ENCODE peak calls at places on chromosomes 11 and 22, in six cellular contexts. Z, D, J, C, S and F are unnamed samples.

GRCh38 chr22:34761111-34761510 is 304.8 kb upstream of the ISX start:
- DNase-seq in Z (no peak), D (no peak), J (no peak), C (no peak), S (no peak), F (no peak)

GRCh38 chr11:47864910-47865309 is 16.8 kb upstream of the NUP160 start:
- DNase-seq in Z (no peak), D (peak), J (no peak), C (no peak), S (no peak), F (peak)

GRCh38 chr22:49100316-49100715 is 727.4 kb downstream of the BRD1 start:
- DNase-seq in Z (no peak), D (no peak), J (no peak), C (no peak), S (no peak), F (no peak)

GRCh38 chr11:56932572-56933235 is 56.0 kb upstream of the OR5AK2 start:
- DNase-seq in Z (no peak), D (peak), J (no peak), C (no peak), S (no peak), F (peak)

GRCh38 chr22:39290724-39291161 is 28.7 kb downstream of the RPL3 start:
- DNase-seq in Z (peak), D (peak), J (peak), C (peak), S (no peak), F (peak)

GRCh38 chr22:22818861-22819855 is 68.5 kb upstream of the IGLL5 start:
- DNase-seq in Z (no peak), D (no peak), J (no peak), C (no peak), S (peak), F (no peak)

GRCh38 chr11:81725691-81726090 is 1008.0 kb downstream of the FAM181B start:
- DNase-seq in Z (no peak), D (peak), J (no peak), C (no peak), S (no peak), F (no peak)

GRCh38 chr11:47667135-47667534 is 24.8 kb upstream of the MTCH2 start:
- DNase-seq in Z (peak), D (no peak), J (no peak), C (no peak), S (no peak), F (no peak)

GRCh38 chr22:39631381-39631780 is 60.8 kb downstream of the CACNA1I start:
- DNase-seq in Z (no peak), D (no peak), J (no peak), C (no peak), S (no peak), F (no peak)

GRCh38 chr11:102347526-102348331 is 715 bp downstream of the BIRC2 start:
- DNase-seq in Z (no peak), D (peak), J (no peak), C (peak), S (no peak), F (peak)

GRCh38 chr11:19447150-19447566 is 206.4 kb upstream of the E2F8 start:
- DNase-seq in Z (no peak), D (no peak), J (no peak), C (no peak), S (no peak), F (peak)

GRCh38 chr11:65013130-65013691 is 749 bp upstream of the ARL2 start:
- DNase-seq in Z (no peak), D (peak), J (peak), C (peak), S (no peak), F (peak)

GRCh38 chr22:32322986-32323385 is 34.7 kb upstream of the RFPL3 start:
- DNase-seq in Z (no peak), D (no peak), J (no peak), C (no peak), S (no peak), F (no peak)

GRCh38 chr11:74253361-74253760 is 58.1 kb downstream of the P4HA3 start:
- DNase-seq in Z (no peak), D (no peak), J (no peak), C (no peak), S (no peak), F (no peak)

GRCh38 chr11:71563401-71563800 is 2.0 kb upstream of the KRTAP5-10 start:
- DNase-seq in Z (no peak), D (peak), J (no peak), C (peak), S (no peak), F (peak)

GRCh38 chr11:2530131-2530854 is 85.5 kb downstream of the KCNQ1 start:
- DNase-seq in Z (peak), D (no peak), J (no peak), C (no peak), S (no peak), F (no peak)

GRCh38 chr22:35648066-35649025 is at the start of gene APOL6:
- DNase-seq in Z (peak), D (peak), J (no peak), C (peak), S (peak), F (peak)

GRCh38 chr11:112822478-112823274 is 138.5 kb upstream of the NCAM1 start:
- DNase-seq in Z (no peak), D (no peak), J (no peak), C (no peak), S (no peak), F (no peak)

GRCh38 chr22:23772315-23773246 is at the start of gene MMP11:
- DNase-seq in Z (peak), D (no peak), J (no peak), C (peak), S (peak), F (peak)

GRCh38 chr11:100821198-100821597 is 134.1 kb downstream of the ARHGAP42 start:
- DNase-seq in Z (no peak), D (peak), J (no peak), C (no peak), S (no peak), F (no peak)

GRCh38 chr11:45859661-45860140 is 12.4 kb downstream of the CRY2 start:
- DNase-seq in Z (peak), D (peak), J (peak), C (peak), S (no peak), F (peak)

GRCh38 chr22:21917206-21917958 is 35.3 kb downstream of the PPM1F start:
- DNase-seq in Z (peak), D (no peak), J (no peak), C (peak), S (no peak), F (no peak)

GRCh38 chr11:118212781-118213565 is 11.8 kb downstream of the JAML start:
- DNase-seq in Z (no peak), D (no peak), J (no peak), C (no peak), S (no peak), F (no peak)

GRCh38 chr11:75429902-75430691 is 2.9 kb downstream of the KLHL35 start:
- DNase-seq in Z (peak), D (peak), J (peak), C (peak), S (peak), F (peak)

GRCh38 chr22:31344369-31345330 is 1.5 kb downstream of the PATZ1 start:
- DNase-seq in Z (peak), D (peak), J (peak), C (peak), S (peak), F (peak)

GRCh38 chr11:68870470-68870869 is 28.8 kb upstream of the CPT1A start:
- DNase-seq in Z (no peak), D (peak), J (no peak), C (no peak), S (no peak), F (peak)
- H3K4me3 ChIP-seq in Z (peak), D (peak), J (peak), C (no peak), S (no peak), F (peak)

GRCh38 chr11:35114901-35115687 is 23.9 kb upstream of the CD44 start:
- DNase-seq in Z (no peak), D (no peak), J (no peak), C (no peak), S (no peak), F (no peak)

GRCh38 chr11:35112846-35113105 is 26.2 kb upstream of the CD44 start:
- DNase-seq in Z (no peak), D (no peak), J (no peak), C (no peak), S (no peak), F (no peak)

GRCh38 chr11:35116245-35116644 is 22.7 kb upstream of the CD44 start:
- DNase-seq in Z (no peak), D (peak), J (no peak), C (no peak), S (no peak), F (no peak)

GRCh38 chr11:35116762-35117588 is 22.0 kb upstream of the CD44 start:
- DNase-seq in Z (peak), D (peak), J (no peak), C (peak), S (no peak), F (no peak)

GRCh38 chr11:35115688-35116030 is 23.3 kb upstream of the CD44 start:
- DNase-seq in Z (no peak), D (peak), J (no peak), C (no peak), S (no peak), F (no peak)
- H3K4me3 ChIP-seq in Z (no peak), D (no peak), J (no peak), C (no peak), S (no peak), F (no peak)

GRCh38 chr11:12684821-12685220 is 10.6 kb downstream of the TEAD1 start:
- DNase-seq in Z (no peak), D (no peak), J (no peak), C (no peak), S (no peak), F (no peak)
- H3K4me3 ChIP-seq in Z (no peak), D (no peak), J (no peak), C (no peak), S (no peak), F (no peak)

GRCh38 chr11:36450391-36450714 is 59.7 kb downstream of the TRAF6 start:
- DNase-seq in Z (no peak), D (no peak), J (no peak), C (no peak), S (no peak), F (no peak)
- H3K4me3 ChIP-seq in Z (no peak), D (no peak), J (peak), C (no peak), S (no peak), F (peak)

GRCh38 chr11:128939591-128939990 is 3.1 kb downstream of the TP53AIP1 start:
- DNase-seq in Z (no peak), D (no peak), J (no peak), C (no peak), S (no peak), F (no peak)

GRCh38 chr11:128940156-128940555 is 2.5 kb downstream of the TP53AIP1 start:
- DNase-seq in Z (no peak), D (no peak), J (no peak), C (no peak), S (no peak), F (no peak)

GRCh38 chr11:128942272-128942612 is 429 bp downstream of the TP53AIP1 start:
- DNase-seq in Z (no peak), D (no peak), J (no peak), C (no peak), S (no peak), F (no peak)

GRCh38 chr11:128941573-128942271 is 949 bp downstream of the TP53AIP1 start:
- DNase-seq in Z (no peak), D (no peak), J (no peak), C (no peak), S (no peak), F (no peak)

GRCh38 chr11:128940603-128941002 is 2.1 kb downstream of the TP53AIP1 start:
- DNase-seq in Z (no peak), D (no peak), J (no peak), C (no peak), S (no peak), F (no peak)
- H3K4me3 ChIP-seq in Z (no peak), D (no peak), J (no peak), C (no peak), S (no peak), F (no peak)